ENCODE peak calls at places on chromosome 14, in five cellular contexts. One of them, this sample, is unnamed.

GRCh38 chr14:96639550-96639949 is 137.4 kb downstream of the PAPOLA start:
- DNase-seq in COLO829: no peak
- DNase-seq in pancreas: no peak
- DNase-seq in stimulated activated CD8-positive, alpha-beta memory T cell treated with anti-CD3 and anti-CD28 coated beads, Interleukin-4, amount 100 ng/mL, for 1 hour: no peak
- DNase-seq in HCEC 1CT: no peak
- DNase-seq in this sample: no peak

GRCh38 chr14:104317975-104318557 is 179.7 kb downstream of the KIF26A start:
- DNase-seq in stimulated activated CD8-positive, alpha-beta memory T cell treated with anti-CD3 and anti-CD28 coated beads, Interleukin-4, amount 100 ng/mL, for 1 hour: no peak
- DNase-seq in COLO829: no peak
- DNase-seq in HCEC 1CT: no peak
- DNase-seq in pancreas: no peak
- DNase-seq in this sample: no peak

GRCh38 chr14:24430682-24431568 is 1.2 kb downstream of the KHNYN start:
- DNase-seq in stimulated activated CD8-positive, alpha-beta memory T cell treated with anti-CD3 and anti-CD28 coated beads, Interleukin-4, amount 100 ng/mL, for 1 hour: no peak
- DNase-seq in COLO829: no peak
- DNase-seq in HCEC 1CT: peak
- DNase-seq in pancreas: peak
- DNase-seq in this sample: no peak

GRCh38 chr14:104223810-104224515 is 85.6 kb downstream of the KIF26A start:
- DNase-seq in pancreas: no peak
- DNase-seq in stimulated activated CD8-positive, alpha-beta memory T cell treated with anti-CD3 and anti-CD28 coated beads, Interleukin-4, amount 100 ng/mL, for 1 hour: no peak
- DNase-seq in HCEC 1CT: no peak
- DNase-seq in COLO829: no peak
- DNase-seq in this sample: no peak

GRCh38 chr14:40630471-40630870 is 976.2 kb upstream of the LRFN5 start:
- DNase-seq in HCEC 1CT: no peak
- DNase-seq in COLO829: peak
- DNase-seq in stimulated activated CD8-positive, alpha-beta memory T cell treated with anti-CD3 and anti-CD28 coated beads, Interleukin-4, amount 100 ng/mL, for 1 hour: no peak
- DNase-seq in pancreas: no peak
- DNase-seq in this sample: no peak

GRCh38 chr14:69999246-69999645 is 120.0 kb downstream of the SMOC1 start:
- DNase-seq in COLO829: no peak
- DNase-seq in pancreas: peak
- DNase-seq in HCEC 1CT: peak
- DNase-seq in stimulated activated CD8-positive, alpha-beta memory T cell treated with anti-CD3 and anti-CD28 coated beads, Interleukin-4, amount 100 ng/mL, for 1 hour: no peak
- DNase-seq in this sample: no peak

GRCh38 chr14:58866386-58866785 is 228.6 kb downstream of the DACT1 start:
- DNase-seq in HCEC 1CT: no peak
- DNase-seq in pancreas: no peak
- DNase-seq in COLO829: no peak
- DNase-seq in stimulated activated CD8-positive, alpha-beta memory T cell treated with anti-CD3 and anti-CD28 coated beads, Interleukin-4, amount 100 ng/mL, for 1 hour: no peak
- DNase-seq in this sample: no peak

GRCh38 chr14:45194964-45195363 is 58.0 kb downstream of the MIS18BP1 start:
- DNase-seq in pancreas: no peak
- DNase-seq in stimulated activated CD8-positive, alpha-beta memory T cell treated with anti-CD3 and anti-CD28 coated beads, Interleukin-4, amount 100 ng/mL, for 1 hour: no peak
- DNase-seq in COLO829: no peak
- DNase-seq in HCEC 1CT: no peak
- DNase-seq in this sample: no peak

GRCh38 chr14:56150645-56151345 is 32.6 kb downstream of the PELI2 start:
- DNase-seq in HCEC 1CT: no peak
- DNase-seq in stimulated activated CD8-positive, alpha-beta memory T cell treated with anti-CD3 and anti-CD28 coated beads, Interleukin-4, amount 100 ng/mL, for 1 hour: no peak
- DNase-seq in pancreas: no peak
- DNase-seq in COLO829: no peak
- DNase-seq in this sample: no peak

GRCh38 chr14:69423279-69423678 is 24.8 kb downstream of the SLC39A9 start:
- DNase-seq in HCEC 1CT: peak
- DNase-seq in pancreas: no peak
- DNase-seq in COLO829: no peak
- DNase-seq in stimulated activated CD8-positive, alpha-beta memory T cell treated with anti-CD3 and anti-CD28 coated beads, Interleukin-4, amount 100 ng/mL, for 1 hour: no peak
- DNase-seq in this sample: no peak

GRCh38 chr14:24339284-24340151 is at the start of gene RIPK3:
- DNase-seq in COLO829: no peak
- DNase-seq in HCEC 1CT: no peak
- DNase-seq in pancreas: peak
- DNase-seq in stimulated activated CD8-positive, alpha-beta memory T cell treated with anti-CD3 and anti-CD28 coated beads, Interleukin-4, amount 100 ng/mL, for 1 hour: no peak
- DNase-seq in this sample: no peak

GRCh38 chr14:50003213-50004021 is 110.5 kb downstream of the ARF6 start:
- DNase-seq in COLO829: no peak
- DNase-seq in HCEC 1CT: peak
- DNase-seq in stimulated activated CD8-positive, alpha-beta memory T cell treated with anti-CD3 and anti-CD28 coated beads, Interleukin-4, amount 100 ng/mL, for 1 hour: peak
- DNase-seq in pancreas: peak
- DNase-seq in this sample: no peak

GRCh38 chr14:74912111-74912510 is 10.9 kb downstream of the RPS6KL1 start:
- DNase-seq in COLO829: no peak
- DNase-seq in HCEC 1CT: no peak
- DNase-seq in stimulated activated CD8-positive, alpha-beta memory T cell treated with anti-CD3 and anti-CD28 coated beads, Interleukin-4, amount 100 ng/mL, for 1 hour: no peak
- DNase-seq in pancreas: no peak
- DNase-seq in this sample: no peak

GRCh38 chr14:26589998-26590397 is 7.8 kb downstream of the NOVA1 start:
- DNase-seq in stimulated activated CD8-positive, alpha-beta memory T cell treated with anti-CD3 and anti-CD28 coated beads, Interleukin-4, amount 100 ng/mL, for 1 hour: no peak
- DNase-seq in COLO829: no peak
- DNase-seq in HCEC 1CT: no peak
- DNase-seq in pancreas: no peak
- DNase-seq in this sample: no peak

GRCh38 chr14:98345186-98345585 is 926.8 kb downstream of the BCL11B start:
- DNase-seq in pancreas: no peak
- DNase-seq in stimulated activated CD8-positive, alpha-beta memory T cell treated with anti-CD3 and anti-CD28 coated beads, Interleukin-4, amount 100 ng/mL, for 1 hour: no peak
- DNase-seq in COLO829: no peak
- DNase-seq in HCEC 1CT: no peak
- DNase-seq in this sample: no peak

GRCh38 chr14:36524220-36524837 is 4.3 kb upstream of the NKX2-1 start:
- DNase-seq in pancreas: no peak
- DNase-seq in HCEC 1CT: no peak
- DNase-seq in stimulated activated CD8-positive, alpha-beta memory T cell treated with anti-CD3 and anti-CD28 coated beads, Interleukin-4, amount 100 ng/mL, for 1 hour: no peak
- DNase-seq in COLO829: no peak
- DNase-seq in this sample: no peak

This sample was measured in NCI-H1048.